ENCODE peak calls at places on chromosomes 13 and 19, in ten cellular contexts. R, A, N, D, U, M, G, C, Z and F are unnamed samples.

GRCh38 chr13:100921139-100921538 is 246.5 kb upstream of the TMTC4 start:
- DNase-seq in R (no peak), A (no peak), N (no peak), D (no peak), U (no peak), M (no peak), G (no peak), C (no peak), Z (no peak), F (no peak)

GRCh38 chr13:101493541-101493940 is 41.1 kb downstream of the ITGBL1 start:
- DNase-seq in R (no peak), A (no peak), N (no peak), D (no peak), U (no peak), M (no peak), G (no peak), C (no peak), Z (no peak), F (no peak)

GRCh38 chr13:113122571-113123225 is at the start of gene F10:
- DNase-seq in R (peak; percentile 70), A (peak; percentile 41), N (peak; percentile 82), D (no peak), U (no peak), M (peak; percentile 48), G (peak; percentile 74), C (peak; percentile 90), Z (peak; percentile 61), F (no peak)

GRCh38 chr19:49071860-49072547 is 495 bp downstream of the KCNA7 start:
- DNase-seq in R (no peak), A (no peak), N (no peak), D (no peak), U (no peak), M (no peak), G (no peak), C (no peak), Z (no peak), F (no peak)

GRCh38 chr19:56139847-56140582 is 1.1 kb upstream of the ZNF444 start:
- DNase-seq in R (no peak), A (peak; percentile 56), N (peak; percentile 17), D (no peak), U (no peak), M (no peak), G (no peak), C (no peak), Z (no peak), F (no peak)

GRCh38 chr19:49689133-49690072 is at the start of gene ADM5:
- DNase-seq in R (peak; percentile 50), A (peak; percentile 51), N (peak; percentile 11), D (no peak), U (no peak), M (peak; percentile 69), G (no peak), C (peak; percentile 67), Z (no peak), F (no peak)

GRCh38 chr19:41934849-41935374 is 6.7 kb upstream of the ERFL start:
- DNase-seq in R (peak; percentile 56), A (peak; percentile 66), N (peak; percentile 57), D (peak; percentile 55), U (no peak), M (peak; percentile 70), G (peak; percentile 53), C (peak; percentile 90), Z (peak; percentile 72), F (no peak)

GRCh38 chr19:30693179-30693578 is 321.0 kb downstream of the ZNF536 start:
- DNase-seq in R (no peak), A (no peak), N (no peak), D (no peak), U (no peak), M (no peak), G (no peak), C (no peak), Z (no peak), F (no peak)

GRCh38 chr13:91123456-91124127 is 223.9 kb upstream of the MIR17HG start:
- DNase-seq in R (no peak), A (no peak), N (no peak), D (no peak), U (no peak), M (no peak), G (no peak), C (no peak), Z (no peak), F (peak; percentile 15)

GRCh38 chr13:82654851-82655517 is 1227.3 kb downstream of the SLITRK1 start:
- DNase-seq in R (peak; percentile 73), A (peak; percentile 34), N (peak; percentile 5), D (no peak), U (no peak), M (peak; percentile 58), G (peak; percentile 86), C (peak; percentile 54), Z (peak; percentile 70), F (no peak)

GRCh38 chr19:3358919-3359849 is 7.2 kb upstream of the NFIC start:
- DNase-seq in R (peak; percentile 78), A (peak; percentile 57), N (peak; percentile 66), D (peak; percentile 31), U (no peak), M (peak; percentile 85), G (no peak), C (peak; percentile 79), Z (no peak), F (peak; percentile 77)

GRCh38 chr19:32651729-32652140 is 23.2 kb downstream of the ANKRD27 start:
- DNase-seq in R (peak; percentile 55), A (no peak), N (peak; percentile 13), D (no peak), U (no peak), M (no peak), G (no peak), C (no peak), Z (no peak), F (no peak)

GRCh38 chr13:31044658-31045620 is 112.5 kb downstream of the TEX26 start:
- DNase-seq in R (no peak), A (no peak), N (no peak), D (no peak), U (no peak), M (no peak), G (no peak), C (peak; percentile 44), Z (no peak), F (no peak)

GRCh38 chr13:55062662-55063061 is 2034.0 kb downstream of the OLFM4 start:
- DNase-seq in R (no peak), A (no peak), N (no peak), D (no peak), U (no peak), M (no peak), G (no peak), C (no peak), Z (no peak), F (no peak)

GRCh38 chr19:17329061-17329767 is 5.4 kb downstream of the ANO8 start:
- DNase-seq in R (no peak), A (no peak), N (no peak), D (no peak), U (no peak), M (no peak), G (no peak), C (no peak), Z (no peak), F (no peak)

GRCh38 chr13:26952551-26953138 is 192.1 kb upstream of the GPR12 start:
- DNase-seq in R (no peak), A (peak; percentile 10), N (no peak), D (no peak), U (no peak), M (no peak), G (no peak), C (peak; percentile 29), Z (no peak), F (no peak)

GRCh38 chr13:52459668-52460067 is 4.4 kb downstream of the CKAP2 start:
- DNase-seq in R (no peak), A (no peak), N (peak; percentile 17), D (no peak), U (no peak), M (no peak), G (peak; percentile 36), C (no peak), Z (no peak), F (no peak)

DNA sequence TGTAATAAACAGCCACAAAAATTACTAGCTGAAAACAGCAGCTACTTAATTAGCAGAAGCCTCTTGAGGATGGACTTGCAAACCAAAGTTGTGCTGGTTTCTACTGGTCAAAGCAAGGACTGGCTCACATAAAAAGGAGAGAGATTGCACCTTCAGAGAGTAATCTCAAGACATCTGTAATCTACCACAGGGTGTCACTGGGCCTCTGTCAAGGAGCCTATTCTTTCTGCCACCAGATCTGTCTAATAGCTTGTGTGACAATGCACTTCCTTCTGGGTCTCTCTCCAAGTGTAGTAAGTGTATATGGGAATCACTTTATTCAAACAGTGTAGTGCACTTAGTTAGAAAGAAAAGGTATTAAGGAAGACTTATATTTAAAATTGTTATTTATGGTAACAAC is 24.4 kb upstream of the ZNF561 start:
- DNase-seq in R (no peak), A (no peak), N (no peak), D (no peak), U (no peak), M (no peak), G (no peak), C (no peak), Z (no peak), F (no peak)
- TF ChIP-seq CTCF in R (no peak), A (no peak), N (no peak), D (no peak), U (no peak), M (no peak), G (no peak), C (no peak), Z (no peak), F (no peak)

GRCh38 chr19:19193926-19194325 is 1.9 kb downstream of the RFXANK start:
- DNase-seq in R (no peak), A (no peak), N (no peak), D (no peak), U (no peak), M (no peak), G (no peak), C (no peak), Z (no peak), F (no peak)
- H3K4me3 ChIP-seq in R (peak overlapping the region; percentile 86), A (peak overlapping the region; percentile 80), N (peak overlapping the region; percentile 96), D (peak overlapping the region; percentile 15), U (peak overlapping the region; percentile 76), M (peak overlapping the region; percentile 99), G (peak overlapping the region; percentile 88), C (no peak overlapping the region), Z (peak overlapping the region; percentile 72), F (peak overlapping the region; percentile 88)

DNA sequence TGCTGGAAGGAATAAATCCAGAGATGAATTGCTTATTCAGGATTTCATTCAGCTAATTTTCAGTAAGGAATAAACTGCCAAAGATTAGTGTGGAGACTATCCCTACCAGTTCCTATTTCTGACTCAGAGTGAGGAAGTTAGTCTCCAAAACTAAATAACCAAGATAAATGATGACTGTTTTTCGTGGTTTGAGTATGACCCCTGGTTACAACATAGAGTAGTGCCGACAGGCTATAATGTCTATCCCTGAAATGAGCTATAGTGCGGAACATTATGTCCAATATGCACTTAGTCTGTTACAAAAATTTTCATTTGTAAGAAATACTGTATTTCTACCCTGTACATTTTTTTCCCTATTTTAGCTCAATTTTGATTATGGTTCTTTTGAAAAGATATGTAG is 51.4 kb downstream of the NBEA start:
- DNase-seq in R (no peak), A (no peak), N (no peak), D (no peak), U (no peak), M (no peak), G (no peak), C (no peak), Z (no peak), F (no peak)
- TF ChIP-seq CTCF in R (no peak), A (no peak), N (no peak), D (no peak), U (no peak), M (no peak), G (no peak), C (no peak), Z (no peak), F (no peak)

GRCh38 chr19:5993516-5994406 is 15.8 kb upstream of the RANBP3 start:
- DNase-seq in R (peak; percentile 55), A (no peak), N (no peak), D (no peak), U (no peak), M (peak; percentile 82), G (no peak), C (no peak), Z (no peak), F (no peak)
- H3K4me3 ChIP-seq in R (peak overlapping the region; percentile 48), A (peak overlapping the region; percentile 24), N (no peak overlapping the region), D (no peak overlapping the region), U (no peak overlapping the region), M (peak overlapping the region; percentile 28), G (no peak overlapping the region), C (no peak overlapping the region), Z (no peak overlapping the region), F (no peak overlapping the region)